ENCODE peak calls at places on chromosomes 12 and 14, in five cellular contexts. K is mesenchymal stem cell, Y is H1, G is neuronal stem cell, P is H9. L is an unnamed sample.

GRCh38 chr14:35975814-35976213 is 149.7 kb downstream of the BRMS1L start:
- DNase-seq in K (no peak), Y (no peak), G (no peak), P (no peak), L (no peak)

GRCh38 chr14:95234426-95234825 is 77.1 kb upstream of the DICER1 start:
- DNase-seq in K (no peak), Y (no peak), G (no peak), P (no peak), L (no peak)

GRCh38 chr14:92503756-92504491 is 9.7 kb upstream of the RIN3 start:
- DNase-seq in K (peak), Y (no peak), G (no peak), P (no peak), L (peak)

GRCh38 chr12:212799-213526 is 994 bp downstream of the SLC6A12 start:
- DNase-seq in K (no peak), Y (no peak), G (no peak), P (no peak), L (no peak)

GRCh38 chr12:129961111-129961510 is 57.3 kb upstream of the TMEM132D start:
- DNase-seq in K (no peak), Y (no peak), G (no peak), P (no peak), L (no peak)

GRCh38 chr12:132617822-132618682 is 524 bp upstream of the P2RX2 start:
- DNase-seq in K (no peak), Y (no peak), G (no peak), P (peak), L (no peak)

GRCh38 chr12:78739653-78740052 is 124.9 kb upstream of the SYT1 start:
- DNase-seq in K (no peak), Y (no peak), G (no peak), P (no peak), L (no peak)

GRCh38 chr12:124538194-124539082 is 29.0 kb downstream of the NCOR2 start:
- DNase-seq in K (peak), Y (no peak), G (no peak), P (no peak), L (no peak)

GRCh38 chr12:122048156-122048555 is 26.5 kb downstream of the BCL7A start:
- DNase-seq in K (peak), Y (no peak), G (no peak), P (no peak), L (no peak)

GRCh38 chr12:116954700-116955381 is 44.1 kb downstream of the FBXW8 start:
- DNase-seq in K (no peak), Y (no peak), G (no peak), P (no peak), L (no peak)

GRCh38 chr14:39467889-39468524 is 35.8 kb upstream of the FBXO33 start:
- DNase-seq in K (peak), Y (peak), G (no peak), P (peak), L (no peak)

GRCh38 chr12:108594-108993 is 42.0 kb downstream of the IQSEC3 start:
- DNase-seq in K (no peak), Y (no peak), G (no peak), P (no peak), L (no peak)

GRCh38 chr14:96803958-96804357 is 6.8 kb downstream of the VRK1 start:
- DNase-seq in K (peak), Y (no peak), G (no peak), P (no peak), L (no peak)

GRCh38 chr14:104870368-104871144 is 5.5 kb downstream of the CEP170B start:
- DNase-seq in K (no peak), Y (no peak), G (no peak), P (peak), L (peak)

DNA sequence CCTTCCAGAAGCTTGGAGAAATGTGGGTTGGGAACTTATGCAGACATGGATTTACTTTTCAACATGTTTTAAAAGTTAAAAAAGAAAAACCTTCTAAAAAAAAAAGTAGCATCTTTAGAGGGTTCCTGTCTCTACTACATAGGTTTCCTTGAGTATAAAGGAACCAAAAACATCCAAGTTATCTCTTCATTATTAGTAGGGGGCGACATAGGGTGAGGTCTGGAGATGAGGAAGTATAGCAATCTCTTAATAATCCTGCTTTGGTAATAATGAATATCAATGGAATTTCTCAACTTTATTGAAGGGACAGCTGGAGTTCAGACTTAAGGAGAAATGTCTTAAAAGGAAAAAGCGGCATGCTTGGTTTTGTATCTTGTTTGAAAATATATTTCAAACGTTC is 6.5 kb upstream of the PLXNC1 start:
- DNase-seq in K (no peak), Y (no peak), G (no peak), P (no peak), L (no peak)
- H2BK120ac ChIP-seq in K (no peak), Y (no peak), G (no peak), P (no peak), L (no peak)

GRCh38 chr12:5251786-5252185 is 180.1 kb upstream of the NTF3 start:
- DNase-seq in K (no peak), Y (no peak), G (no peak), P (no peak), L (no peak)
- H2BK12ac ChIP-seq in K (no peak), Y (no peak), G (no peak), P (no peak), L (no peak)

GRCh38 chr14:50964683-50965390 is 20.6 kb upstream of the PYGL start:
- DNase-seq in K (peak), Y (no peak), G (no peak), P (no peak), L (peak)

GRCh38 chr14:50967104-50967503 is 22.8 kb upstream of the PYGL start:
- DNase-seq in K (no peak), Y (no peak), G (no peak), P (no peak), L (no peak)

GRCh38 chr14:50957296-50957695 is 13.0 kb upstream of the PYGL start:
- DNase-seq in K (peak), Y (no peak), G (no peak), P (no peak), L (peak)

GRCh38 chr14:50963919-50964318 is 19.6 kb upstream of the PYGL start:
- DNase-seq in K (no peak), Y (no peak), G (no peak), P (no peak), L (no peak)

GRCh38 chr14:50961606-50962259 is 17.4 kb upstream of the PYGL start:
- DNase-seq in K (peak), Y (no peak), G (no peak), P (no peak), L (peak)
- H2BK120ac ChIP-seq in K (no peak), Y (no peak), G (no peak), P (no peak), L (no peak)

GRCh38 chr12:50925342-50925651 is 27.0 kb upstream of the HIGD1C start:
- DNase-seq in K (no peak), Y (no peak), G (no peak), P (peak), L (no peak)

GRCh38 chr12:50927356-50927755 is 25.0 kb upstream of the HIGD1C start:
- DNase-seq in K (no peak), Y (no peak), G (no peak), P (no peak), L (no peak)

GRCh38 chr12:50926415-50926814 is 25.9 kb upstream of the HIGD1C start:
- DNase-seq in K (no peak), Y (no peak), G (no peak), P (no peak), L (no peak)

GRCh38 chr12:50924439-50925341 is 27.7 kb upstream of the HIGD1C start:
- DNase-seq in K (peak), Y (no peak), G (no peak), P (peak), L (no peak)

DNA sequence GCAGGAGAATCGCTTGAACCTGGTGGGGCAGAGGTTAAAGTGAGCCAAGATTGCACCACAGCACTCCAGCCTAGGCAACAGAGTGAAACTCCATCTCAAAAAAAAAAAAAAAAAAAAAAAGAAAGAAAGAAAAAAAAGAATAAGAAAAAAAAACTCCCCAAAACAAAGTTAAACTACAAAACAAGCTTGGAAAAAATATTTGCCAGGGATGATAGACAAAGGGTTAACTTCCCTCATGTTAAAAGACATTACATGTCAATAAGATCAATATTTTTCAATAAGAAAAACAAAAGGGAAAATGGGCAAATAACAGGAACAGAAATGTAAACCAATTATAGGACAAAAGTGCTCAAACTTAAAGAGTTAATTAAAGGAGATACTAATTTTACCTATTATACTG is 26.4 kb upstream of the HIGD1C start:
- DNase-seq in K (no peak), Y (no peak), G (no peak), P (no peak), L (no peak)
- H2BK12ac ChIP-seq in K (no peak), Y (no peak), G (no peak), P (no peak), L (no peak)

DNA sequence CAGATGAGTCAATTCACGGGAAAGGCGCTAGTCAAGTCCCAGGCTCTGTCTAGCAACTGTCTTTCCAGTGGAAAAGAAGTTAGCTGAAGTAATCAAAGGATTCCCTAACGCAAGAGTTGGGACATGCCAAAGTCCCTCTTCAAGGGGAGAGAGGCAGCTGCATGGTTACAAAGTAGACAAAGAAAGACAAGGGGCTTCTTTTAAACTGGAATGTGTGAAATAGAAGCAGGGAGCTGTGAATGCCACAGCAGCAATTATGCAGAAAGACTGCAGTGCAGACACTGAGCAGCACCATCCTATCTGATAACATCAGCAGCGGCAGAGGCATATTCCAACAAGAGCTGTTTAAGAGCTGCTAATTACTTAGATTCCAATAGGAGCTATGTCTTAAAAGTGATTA is 12.5 kb upstream of the CIPC start:
- DNase-seq in K (peak), Y (no peak), G (peak), P (no peak), L (peak)
- H2BK120ac ChIP-seq in K (no peak), Y (no peak), G (peak), P (peak), L (peak)